ENCODE peak calls at places on chromosomes 11 and 22, in eight cellular contexts. One of them, this sample, is unnamed.

GRCh38 chr11:131667566-131667965 is 297.2 kb downstream of the NTM start:
- DNase-seq in neural progenitor cell: no peak
- DNase-seq in astrocyte of the spinal cord: no peak
- DNase-seq in amygdala: no peak
- DNase-seq in BJ: no peak
- DNase-seq in NCI-H187: no peak
- DNase-seq in HAP-1: no peak
- DNase-seq in PC-9: no peak
- DNase-seq in this sample: no peak

GRCh38 chr22:19915287-19915954 is 26.2 kb upstream of the COMT start:
- DNase-seq in neural progenitor cell: no peak
- DNase-seq in astrocyte of the spinal cord: no peak
- DNase-seq in amygdala: no peak
- DNase-seq in BJ: no peak
- DNase-seq in NCI-H187: no peak
- DNase-seq in HAP-1: no peak
- DNase-seq in PC-9: no peak
- DNase-seq in this sample: no peak

GRCh38 chr11:60786811-60787567 is 1.9 kb downstream of the MS4A10 start:
- DNase-seq in neural progenitor cell: no peak
- DNase-seq in astrocyte of the spinal cord: peak; percentile 64
- DNase-seq in amygdala: no peak
- DNase-seq in BJ: peak; percentile 51
- DNase-seq in NCI-H187: no peak
- DNase-seq in HAP-1: no peak
- DNase-seq in PC-9: peak; percentile 33
- DNase-seq in this sample: no peak

GRCh38 chr11:57566564-57567209 is 785 bp downstream of the UBE2L6 start:
- DNase-seq in neural progenitor cell: no peak
- DNase-seq in astrocyte of the spinal cord: no peak
- DNase-seq in amygdala: no peak
- DNase-seq in BJ: no peak
- DNase-seq in NCI-H187: no peak
- DNase-seq in HAP-1: no peak
- DNase-seq in PC-9: no peak
- DNase-seq in this sample: peak; percentile 68

GRCh38 chr11:208917-209260 is 1.4 kb downstream of the RIC8A start:
- DNase-seq in neural progenitor cell: no peak
- DNase-seq in astrocyte of the spinal cord: no peak
- DNase-seq in amygdala: no peak
- DNase-seq in BJ: no peak
- DNase-seq in NCI-H187: no peak
- DNase-seq in HAP-1: no peak
- DNase-seq in PC-9: no peak
- DNase-seq in this sample: no peak

GRCh38 chr11:72718101-72718501 is 34.1 kb downstream of the ARAP1 start:
- DNase-seq in neural progenitor cell: no peak
- DNase-seq in astrocyte of the spinal cord: no peak
- DNase-seq in amygdala: peak; percentile 11
- DNase-seq in BJ: no peak
- DNase-seq in NCI-H187: no peak
- DNase-seq in HAP-1: no peak
- DNase-seq in PC-9: no peak
- DNase-seq in this sample: no peak

GRCh38 chr11:102798012-102798746 is at the start of gene MMP1:
- DNase-seq in neural progenitor cell: no peak
- DNase-seq in astrocyte of the spinal cord: peak; percentile 45
- DNase-seq in amygdala: no peak
- DNase-seq in BJ: peak; percentile 58
- DNase-seq in NCI-H187: no peak
- DNase-seq in HAP-1: no peak
- DNase-seq in PC-9: peak; percentile 45
- DNase-seq in this sample: no peak

GRCh38 chr22:29032584-29032983 is 29.0 kb downstream of the C22orf31 start:
- DNase-seq in neural progenitor cell: no peak
- DNase-seq in astrocyte of the spinal cord: peak; percentile 5
- DNase-seq in amygdala: no peak
- DNase-seq in BJ: no peak
- DNase-seq in NCI-H187: no peak
- DNase-seq in HAP-1: no peak
- DNase-seq in PC-9: peak; percentile 71
- DNase-seq in this sample: no peak

GRCh38 chr11:1238767-1239595 is 16.1 kb downstream of the MUC5B start:
- DNase-seq in neural progenitor cell: peak; percentile 86
- DNase-seq in astrocyte of the spinal cord: no peak
- DNase-seq in amygdala: no peak
- DNase-seq in BJ: no peak
- DNase-seq in NCI-H187: no peak
- DNase-seq in HAP-1: no peak
- DNase-seq in PC-9: no peak
- DNase-seq in this sample: no peak

GRCh38 chr11:13667245-13667644 is 1.2 kb upstream of the FAR1 start:
- DNase-seq in neural progenitor cell: peak; percentile 12
- DNase-seq in astrocyte of the spinal cord: peak; percentile 22
- DNase-seq in amygdala: no peak
- DNase-seq in BJ: peak; percentile 10
- DNase-seq in NCI-H187: no peak
- DNase-seq in HAP-1: no peak
- DNase-seq in PC-9: no peak
- DNase-seq in this sample: peak; percentile 67

GRCh38 chr11:11786234-11786633 is 55.5 kb upstream of the USP47 start:
- DNase-seq in neural progenitor cell: no peak
- DNase-seq in astrocyte of the spinal cord: no peak
- DNase-seq in amygdala: no peak
- DNase-seq in BJ: no peak
- DNase-seq in NCI-H187: no peak
- DNase-seq in HAP-1: no peak
- DNase-seq in PC-9: no peak
- DNase-seq in this sample: no peak

GRCh38 chr22:38172489-38173155 is 9.0 kb downstream of the PLA2G6 start:
- DNase-seq in neural progenitor cell: no peak
- DNase-seq in astrocyte of the spinal cord: peak; percentile 52
- DNase-seq in amygdala: peak; percentile 67
- DNase-seq in BJ: no peak
- DNase-seq in NCI-H187: no peak
- DNase-seq in HAP-1: no peak
- DNase-seq in PC-9: no peak
- DNase-seq in this sample: no peak

GRCh38 chr11:59957094-59957493 is 6.7 kb upstream of the OOSP4A start:
- DNase-seq in neural progenitor cell: no peak
- DNase-seq in astrocyte of the spinal cord: no peak
- DNase-seq in amygdala: no peak
- DNase-seq in BJ: no peak
- DNase-seq in NCI-H187: no peak
- DNase-seq in HAP-1: no peak
- DNase-seq in PC-9: no peak
- DNase-seq in this sample: no peak

GRCh38 chr11:117900720-117901440 is 24.4 kb upstream of the FXYD6 start:
- DNase-seq in neural progenitor cell: no peak
- DNase-seq in astrocyte of the spinal cord: no peak
- DNase-seq in amygdala: no peak
- DNase-seq in BJ: no peak
- DNase-seq in NCI-H187: no peak
- DNase-seq in HAP-1: no peak
- DNase-seq in PC-9: no peak
- DNase-seq in this sample: no peak

GRCh38 chr11:256952-257737 is 20.4 kb downstream of the PSMD13 start:
- DNase-seq in neural progenitor cell: no peak
- DNase-seq in astrocyte of the spinal cord: no peak
- DNase-seq in amygdala: no peak
- DNase-seq in BJ: no peak
- DNase-seq in NCI-H187: no peak
- DNase-seq in HAP-1: no peak
- DNase-seq in PC-9: no peak
- DNase-seq in this sample: peak; percentile 66

GRCh38 chr11:71316701-71317100 is 64.3 kb upstream of the SHANK2 start:
- DNase-seq in neural progenitor cell: no peak
- DNase-seq in astrocyte of the spinal cord: no peak
- DNase-seq in amygdala: no peak
- DNase-seq in BJ: no peak
- DNase-seq in NCI-H187: no peak
- DNase-seq in HAP-1: no peak
- DNase-seq in PC-9: no peak
- DNase-seq in this sample: no peak

GRCh38 chr11:130478204-130478701 is 29.8 kb downstream of the ADAMTS15 start:
- DNase-seq in neural progenitor cell: peak; percentile 16
- DNase-seq in astrocyte of the spinal cord: peak; percentile 87
- DNase-seq in amygdala: no peak
- DNase-seq in BJ: peak; percentile 82
- DNase-seq in NCI-H187: no peak
- DNase-seq in HAP-1: no peak
- DNase-seq in PC-9: peak; percentile 72
- DNase-seq in this sample: no peak

GRCh38 chr22:32684822-32685187 is 116.7 kb upstream of the TIMP3 start:
- DNase-seq in neural progenitor cell: no peak
- DNase-seq in astrocyte of the spinal cord: no peak
- DNase-seq in amygdala: no peak
- DNase-seq in BJ: no peak
- DNase-seq in NCI-H187: no peak
- DNase-seq in HAP-1: no peak
- DNase-seq in PC-9: peak; percentile 62
- DNase-seq in this sample: no peak

GRCh38 chr11:114447444-114447843 is 8.2 kb downstream of the REXO2 start:
- DNase-seq in neural progenitor cell: no peak
- DNase-seq in astrocyte of the spinal cord: no peak
- DNase-seq in amygdala: no peak
- DNase-seq in BJ: peak; percentile 3
- DNase-seq in NCI-H187: no peak
- DNase-seq in HAP-1: no peak
- DNase-seq in PC-9: no peak
- DNase-seq in this sample: no peak

GRCh38 chr22:39117585-39118191 is 20.6 kb downstream of the APOBEC3H start:
- DNase-seq in neural progenitor cell: peak; percentile 68
- DNase-seq in astrocyte of the spinal cord: peak; percentile 35
- DNase-seq in amygdala: no peak
- DNase-seq in BJ: no peak
- DNase-seq in NCI-H187: no peak
- DNase-seq in HAP-1: peak; percentile 35
- DNase-seq in PC-9: peak; percentile 58
- DNase-seq in this sample: peak; percentile 82

GRCh38 chr11:2847511-2847910 is 38.1 kb downstream of the CDKN1C start:
- DNase-seq in neural progenitor cell: no peak
- DNase-seq in astrocyte of the spinal cord: no peak
- DNase-seq in amygdala: no peak
- DNase-seq in BJ: no peak
- DNase-seq in NCI-H187: no peak
- DNase-seq in HAP-1: no peak
- DNase-seq in PC-9: no peak
- DNase-seq in this sample: no peak

This sample was measured in Karpas-422.